ENCODE peak calls at places on chromosomes 2 and 18, in five cellular contexts. One of them, this sample, is unnamed.

GRCh38 chr2:26609133-26609532 is 32.0 kb downstream of the CIB4 start:
- DNase-seq in endothelial cell of umbilical vein: no peak
- DNase-seq in RWPE1: no peak
- DNase-seq in stimulated activated CD8-positive, alpha-beta memory T cell treated with anti-CD3 and anti-CD28 coated beads, Interleukin-15, amount 100 ng/mL, for 24 hours: no peak
- DNase-seq in mesenteric fat pad: peak
- DNase-seq in this sample: peak

GRCh38 chr2:25566094-25566493 is 107.3 kb downstream of the DTNB start:
- DNase-seq in endothelial cell of umbilical vein: no peak
- DNase-seq in RWPE1: no peak
- DNase-seq in stimulated activated CD8-positive, alpha-beta memory T cell treated with anti-CD3 and anti-CD28 coated beads, Interleukin-15, amount 100 ng/mL, for 24 hours: no peak
- DNase-seq in mesenteric fat pad: no peak
- DNase-seq in this sample: no peak

GRCh38 chr18:1906421-1906820 is 664.9 kb downstream of the METTL4 start:
- DNase-seq in endothelial cell of umbilical vein: no peak
- DNase-seq in RWPE1: peak
- DNase-seq in stimulated activated CD8-positive, alpha-beta memory T cell treated with anti-CD3 and anti-CD28 coated beads, Interleukin-15, amount 100 ng/mL, for 24 hours: no peak
- DNase-seq in mesenteric fat pad: no peak
- DNase-seq in this sample: no peak

GRCh38 chr2:168567840-168568239 is 111.8 kb downstream of the CERS6 start:
- DNase-seq in endothelial cell of umbilical vein: no peak
- DNase-seq in RWPE1: no peak
- DNase-seq in stimulated activated CD8-positive, alpha-beta memory T cell treated with anti-CD3 and anti-CD28 coated beads, Interleukin-15, amount 100 ng/mL, for 24 hours: no peak
- DNase-seq in mesenteric fat pad: no peak
- DNase-seq in this sample: no peak

GRCh38 chr2:178825183-178825582 is 18.0 kb upstream of the TTN start:
- DNase-seq in endothelial cell of umbilical vein: peak
- DNase-seq in RWPE1: no peak
- DNase-seq in stimulated activated CD8-positive, alpha-beta memory T cell treated with anti-CD3 and anti-CD28 coated beads, Interleukin-15, amount 100 ng/mL, for 24 hours: no peak
- DNase-seq in mesenteric fat pad: no peak
- DNase-seq in this sample: no peak

GRCh38 chr2:59413751-59414570 is 1139.5 kb downstream of the BCL11A start:
- DNase-seq in endothelial cell of umbilical vein: no peak
- DNase-seq in RWPE1: no peak
- DNase-seq in stimulated activated CD8-positive, alpha-beta memory T cell treated with anti-CD3 and anti-CD28 coated beads, Interleukin-15, amount 100 ng/mL, for 24 hours: no peak
- DNase-seq in mesenteric fat pad: no peak
- DNase-seq in this sample: no peak

GRCh38 chr2:238106339-238106697 is 6.2 kb downstream of the ESPNL start:
- DNase-seq in endothelial cell of umbilical vein: no peak
- DNase-seq in RWPE1: no peak
- DNase-seq in stimulated activated CD8-positive, alpha-beta memory T cell treated with anti-CD3 and anti-CD28 coated beads, Interleukin-15, amount 100 ng/mL, for 24 hours: no peak
- DNase-seq in mesenteric fat pad: no peak
- DNase-seq in this sample: peak

GRCh38 chr2:197707316-197708213 is 2.4 kb downstream of the MARS2 start:
- DNase-seq in endothelial cell of umbilical vein: peak
- DNase-seq in RWPE1: peak
- DNase-seq in stimulated activated CD8-positive, alpha-beta memory T cell treated with anti-CD3 and anti-CD28 coated beads, Interleukin-15, amount 100 ng/mL, for 24 hours: no peak
- DNase-seq in mesenteric fat pad: no peak
- DNase-seq in this sample: no peak

GRCh38 chr2:224099846-224100643 is 61.0 kb upstream of the SERPINE2 start:
- DNase-seq in endothelial cell of umbilical vein: no peak
- DNase-seq in RWPE1: no peak
- DNase-seq in stimulated activated CD8-positive, alpha-beta memory T cell treated with anti-CD3 and anti-CD28 coated beads, Interleukin-15, amount 100 ng/mL, for 24 hours: no peak
- DNase-seq in mesenteric fat pad: no peak
- DNase-seq in this sample: no peak

GRCh38 chr2:232543491-232543890 is 4.0 kb downstream of the CHRNG start:
- DNase-seq in endothelial cell of umbilical vein: no peak
- DNase-seq in RWPE1: no peak
- DNase-seq in stimulated activated CD8-positive, alpha-beta memory T cell treated with anti-CD3 and anti-CD28 coated beads, Interleukin-15, amount 100 ng/mL, for 24 hours: no peak
- DNase-seq in mesenteric fat pad: no peak
- DNase-seq in this sample: no peak

GRCh38 chr18:13222371-13223281 is 4.1 kb downstream of the LDLRAD4 start:
- DNase-seq in endothelial cell of umbilical vein: no peak
- DNase-seq in RWPE1: no peak
- DNase-seq in stimulated activated CD8-positive, alpha-beta memory T cell treated with anti-CD3 and anti-CD28 coated beads, Interleukin-15, amount 100 ng/mL, for 24 hours: no peak
- DNase-seq in mesenteric fat pad: no peak
- DNase-seq in this sample: no peak

GRCh38 chr2:234147335-234147861 is 96.9 kb downstream of the SPP2 start:
- DNase-seq in endothelial cell of umbilical vein: no peak
- DNase-seq in RWPE1: no peak
- DNase-seq in stimulated activated CD8-positive, alpha-beta memory T cell treated with anti-CD3 and anti-CD28 coated beads, Interleukin-15, amount 100 ng/mL, for 24 hours: no peak
- DNase-seq in mesenteric fat pad: no peak
- DNase-seq in this sample: no peak

GRCh38 chr2:207905546-207905945 is 119.8 kb downstream of the PLEKHM3 start:
- DNase-seq in endothelial cell of umbilical vein: no peak
- DNase-seq in RWPE1: no peak
- DNase-seq in stimulated activated CD8-positive, alpha-beta memory T cell treated with anti-CD3 and anti-CD28 coated beads, Interleukin-15, amount 100 ng/mL, for 24 hours: no peak
- DNase-seq in mesenteric fat pad: no peak
- DNase-seq in this sample: no peak

GRCh38 chr2:27588308-27588707 is 5.5 kb downstream of the ZNF512 start:
- DNase-seq in endothelial cell of umbilical vein: no peak
- DNase-seq in RWPE1: no peak
- DNase-seq in stimulated activated CD8-positive, alpha-beta memory T cell treated with anti-CD3 and anti-CD28 coated beads, Interleukin-15, amount 100 ng/mL, for 24 hours: no peak
- DNase-seq in mesenteric fat pad: no peak
- DNase-seq in this sample: no peak

GRCh38 chr2:85394256-85394655 is 15.9 kb downstream of the CAPG start:
- DNase-seq in endothelial cell of umbilical vein: no peak
- DNase-seq in RWPE1: no peak
- DNase-seq in stimulated activated CD8-positive, alpha-beta memory T cell treated with anti-CD3 and anti-CD28 coated beads, Interleukin-15, amount 100 ng/mL, for 24 hours: no peak
- DNase-seq in mesenteric fat pad: no peak
- DNase-seq in this sample: peak

GRCh38 chr2:214649440-214650205 is 159.9 kb downstream of the BARD1 start:
- DNase-seq in endothelial cell of umbilical vein: no peak
- DNase-seq in RWPE1: no peak
- DNase-seq in stimulated activated CD8-positive, alpha-beta memory T cell treated with anti-CD3 and anti-CD28 coated beads, Interleukin-15, amount 100 ng/mL, for 24 hours: no peak
- DNase-seq in mesenteric fat pad: no peak
- DNase-seq in this sample: no peak

GRCh38 chr2:239918749-239919148 is 106.4 kb downstream of the NDUFA10 start:
- DNase-seq in endothelial cell of umbilical vein: no peak
- DNase-seq in RWPE1: no peak
- DNase-seq in stimulated activated CD8-positive, alpha-beta memory T cell treated with anti-CD3 and anti-CD28 coated beads, Interleukin-15, amount 100 ng/mL, for 24 hours: no peak
- DNase-seq in mesenteric fat pad: peak
- DNase-seq in this sample: peak

GRCh38 chr2:216539791-216540241 is 41.2 kb downstream of the RPL37A start:
- DNase-seq in endothelial cell of umbilical vein: peak
- DNase-seq in RWPE1: peak
- DNase-seq in stimulated activated CD8-positive, alpha-beta memory T cell treated with anti-CD3 and anti-CD28 coated beads, Interleukin-15, amount 100 ng/mL, for 24 hours: no peak
- DNase-seq in mesenteric fat pad: no peak
- DNase-seq in this sample: peak

GRCh38 chr2:67259581-67260347 is 137.4 kb upstream of the ETAA1 start:
- DNase-seq in endothelial cell of umbilical vein: peak
- DNase-seq in RWPE1: peak
- DNase-seq in stimulated activated CD8-positive, alpha-beta memory T cell treated with anti-CD3 and anti-CD28 coated beads, Interleukin-15, amount 100 ng/mL, for 24 hours: no peak
- DNase-seq in mesenteric fat pad: no peak
- DNase-seq in this sample: no peak

GRCh38 chr2:109516445-109517117 is 97.2 kb downstream of the SEPTIN10 start:
- DNase-seq in endothelial cell of umbilical vein: peak
- DNase-seq in RWPE1: peak
- DNase-seq in stimulated activated CD8-positive, alpha-beta memory T cell treated with anti-CD3 and anti-CD28 coated beads, Interleukin-15, amount 100 ng/mL, for 24 hours: no peak
- DNase-seq in mesenteric fat pad: no peak
- DNase-seq in this sample: no peak

GRCh38 chr2:71797006-71797810 is 343.8 kb downstream of the DYSF start:
- DNase-seq in endothelial cell of umbilical vein: no peak
- DNase-seq in RWPE1: no peak
- DNase-seq in stimulated activated CD8-positive, alpha-beta memory T cell treated with anti-CD3 and anti-CD28 coated beads, Interleukin-15, amount 100 ng/mL, for 24 hours: no peak
- DNase-seq in mesenteric fat pad: peak
- DNase-seq in this sample: no peak

GRCh38 chr18:51070545-51070944 is 40.5 kb downstream of the SMAD4 start:
- DNase-seq in endothelial cell of umbilical vein: no peak
- DNase-seq in RWPE1: peak
- DNase-seq in stimulated activated CD8-positive, alpha-beta memory T cell treated with anti-CD3 and anti-CD28 coated beads, Interleukin-15, amount 100 ng/mL, for 24 hours: no peak
- DNase-seq in mesenteric fat pad: no peak
- DNase-seq in this sample: no peak

GRCh38 chr2:38489846-38490245 is 112.8 kb upstream of the ATL2 start:
- DNase-seq in endothelial cell of umbilical vein: no peak
- DNase-seq in RWPE1: no peak
- DNase-seq in stimulated activated CD8-positive, alpha-beta memory T cell treated with anti-CD3 and anti-CD28 coated beads, Interleukin-15, amount 100 ng/mL, for 24 hours: no peak
- DNase-seq in mesenteric fat pad: no peak
- DNase-seq in this sample: no peak

GRCh38 chr18:46622999-46623398 is 34.0 kb downstream of the LOXHD1 start:
- DNase-seq in endothelial cell of umbilical vein: no peak
- DNase-seq in RWPE1: peak
- DNase-seq in stimulated activated CD8-positive, alpha-beta memory T cell treated with anti-CD3 and anti-CD28 coated beads, Interleukin-15, amount 100 ng/mL, for 24 hours: no peak
- DNase-seq in mesenteric fat pad: no peak
- DNase-seq in this sample: no peak

GRCh38 chr2:48249093-48249492 is 280.9 kb upstream of the STON1 start:
- DNase-seq in endothelial cell of umbilical vein: no peak
- DNase-seq in RWPE1: no peak
- DNase-seq in stimulated activated CD8-positive, alpha-beta memory T cell treated with anti-CD3 and anti-CD28 coated beads, Interleukin-15, amount 100 ng/mL, for 24 hours: no peak
- DNase-seq in mesenteric fat pad: no peak
- DNase-seq in this sample: no peak

GRCh38 chr2:99748344-99748743 is 258.5 kb upstream of the REV1 start:
- DNase-seq in endothelial cell of umbilical vein: no peak
- DNase-seq in RWPE1: no peak
- DNase-seq in stimulated activated CD8-positive, alpha-beta memory T cell treated with anti-CD3 and anti-CD28 coated beads, Interleukin-15, amount 100 ng/mL, for 24 hours: no peak
- DNase-seq in mesenteric fat pad: no peak
- DNase-seq in this sample: no peak

GRCh38 chr18:78420116-78420515 is 559.5 kb upstream of the SALL3 start:
- DNase-seq in endothelial cell of umbilical vein: no peak
- DNase-seq in RWPE1: no peak
- DNase-seq in stimulated activated CD8-positive, alpha-beta memory T cell treated with anti-CD3 and anti-CD28 coated beads, Interleukin-15, amount 100 ng/mL, for 24 hours: no peak
- DNase-seq in mesenteric fat pad: no peak
- DNase-seq in this sample: peak

GRCh38 chr2:10432315-10433181 is 15.6 kb downstream of the ODC1 start:
- DNase-seq in endothelial cell of umbilical vein: peak
- DNase-seq in RWPE1: no peak
- DNase-seq in stimulated activated CD8-positive, alpha-beta memory T cell treated with anti-CD3 and anti-CD28 coated beads, Interleukin-15, amount 100 ng/mL, for 24 hours: no peak
- DNase-seq in mesenteric fat pad: no peak
- DNase-seq in this sample: no peak

GRCh38 chr2:234670052-234670451 is 173.2 kb upstream of the ARL4C start:
- DNase-seq in endothelial cell of umbilical vein: peak
- DNase-seq in RWPE1: peak
- DNase-seq in stimulated activated CD8-positive, alpha-beta memory T cell treated with anti-CD3 and anti-CD28 coated beads, Interleukin-15, amount 100 ng/mL, for 24 hours: no peak
- DNase-seq in mesenteric fat pad: no peak
- DNase-seq in this sample: no peak

GRCh38 chr2:172693037-172693436 is 42.6 kb upstream of the RAPGEF4 start:
- DNase-seq in endothelial cell of umbilical vein: peak
- DNase-seq in RWPE1: peak
- DNase-seq in stimulated activated CD8-positive, alpha-beta memory T cell treated with anti-CD3 and anti-CD28 coated beads, Interleukin-15, amount 100 ng/mL, for 24 hours: no peak
- DNase-seq in mesenteric fat pad: no peak
- DNase-seq in this sample: no peak

GRCh38 chr2:95277246-95277906 is 3.1 kb downstream of the PROM2 start:
- DNase-seq in endothelial cell of umbilical vein: no peak
- DNase-seq in RWPE1: peak
- DNase-seq in stimulated activated CD8-positive, alpha-beta memory T cell treated with anti-CD3 and anti-CD28 coated beads, Interleukin-15, amount 100 ng/mL, for 24 hours: no peak
- DNase-seq in mesenteric fat pad: no peak
- DNase-seq in this sample: peak

This sample was measured in suprapubic skin.